ENCODE peak calls at places on chromosomes 4 and X, in eight cellular contexts. One of them, this sample, is unnamed.

GRCh38 chr4:117654064-117654463 is 380.2 kb upstream of the NDST3 start:
- DNase-seq in H1: no peak
- DNase-seq in heart right ventricle: no peak
- DNase-seq in dorsolateral prefrontal cortex: no peak
- DNase-seq in tibial nerve: no peak
- DNase-seq in osteoblast: no peak
- DNase-seq in heart left ventricle: no peak
- DNase-seq in suprapubic skin: no peak
- DNase-seq in this sample: no peak

GRCh38 chr4:98185279-98185678 is 42.0 kb upstream of the STPG2 start:
- DNase-seq in H1: no peak
- DNase-seq in heart right ventricle: no peak
- DNase-seq in dorsolateral prefrontal cortex: no peak
- DNase-seq in tibial nerve: no peak
- DNase-seq in osteoblast: no peak
- DNase-seq in heart left ventricle: no peak
- DNase-seq in suprapubic skin: no peak
- DNase-seq in this sample: no peak

GRCh38 chrX:132413459-132413858 is 75.4 kb downstream of the MBNL3 start:
- DNase-seq in H1: no peak
- DNase-seq in heart right ventricle: no peak
- DNase-seq in dorsolateral prefrontal cortex: no peak
- DNase-seq in tibial nerve: no peak
- DNase-seq in osteoblast: no peak
- DNase-seq in heart left ventricle: no peak
- DNase-seq in suprapubic skin: no peak
- DNase-seq in this sample: no peak

GRCh38 chr4:70041652-70042286 is 8.5 kb upstream of the HTN1 start:
- DNase-seq in H1: no peak
- DNase-seq in heart right ventricle: no peak
- DNase-seq in dorsolateral prefrontal cortex: no peak
- DNase-seq in tibial nerve: no peak
- DNase-seq in osteoblast: no peak
- DNase-seq in heart left ventricle: no peak
- DNase-seq in suprapubic skin: no peak
- DNase-seq in this sample: no peak

GRCh38 chrX:21781525-21781924 is 23.6 kb upstream of the SMPX start:
- DNase-seq in H1: no peak
- DNase-seq in heart right ventricle: no peak
- DNase-seq in dorsolateral prefrontal cortex: no peak
- DNase-seq in tibial nerve: no peak
- DNase-seq in osteoblast: peak
- DNase-seq in heart left ventricle: no peak
- DNase-seq in suprapubic skin: no peak
- DNase-seq in this sample: no peak

GRCh38 chr4:52001616-52002015 is 18.5 kb downstream of the LRRC66 start:
- DNase-seq in H1: no peak
- DNase-seq in heart right ventricle: no peak
- DNase-seq in dorsolateral prefrontal cortex: no peak
- DNase-seq in tibial nerve: no peak
- DNase-seq in osteoblast: no peak
- DNase-seq in heart left ventricle: no peak
- DNase-seq in suprapubic skin: no peak
- DNase-seq in this sample: no peak

GRCh38 chrX:6851140-6851539 is 296.4 kb upstream of the STS start:
- DNase-seq in H1: no peak
- DNase-seq in heart right ventricle: no peak
- DNase-seq in dorsolateral prefrontal cortex: no peak
- DNase-seq in tibial nerve: no peak
- DNase-seq in osteoblast: no peak
- DNase-seq in heart left ventricle: no peak
- DNase-seq in suprapubic skin: no peak
- DNase-seq in this sample: no peak

GRCh38 chrX:102650903-102651241 is 411 bp upstream of the GPRASP1 start:
- DNase-seq in H1: no peak
- DNase-seq in heart right ventricle: no peak
- DNase-seq in dorsolateral prefrontal cortex: no peak
- DNase-seq in tibial nerve: no peak
- DNase-seq in osteoblast: peak
- DNase-seq in heart left ventricle: no peak
- DNase-seq in suprapubic skin: no peak
- DNase-seq in this sample: no peak

GRCh38 chr4:21887481-21887880 is 61.1 kb downstream of the KCNIP4 start:
- DNase-seq in H1: no peak
- DNase-seq in heart right ventricle: no peak
- DNase-seq in dorsolateral prefrontal cortex: no peak
- DNase-seq in tibial nerve: no peak
- DNase-seq in osteoblast: no peak
- DNase-seq in heart left ventricle: no peak
- DNase-seq in suprapubic skin: no peak
- DNase-seq in this sample: no peak

GRCh38 chr4:100082852-100083251 is 107.4 kb downstream of the DDIT4L start:
- DNase-seq in H1: no peak
- DNase-seq in heart right ventricle: no peak
- DNase-seq in dorsolateral prefrontal cortex: no peak
- DNase-seq in tibial nerve: no peak
- DNase-seq in osteoblast: no peak
- DNase-seq in heart left ventricle: no peak
- DNase-seq in suprapubic skin: no peak
- DNase-seq in this sample: no peak

GRCh38 chr4:47519239-47519883 is 34.3 kb downstream of the ATP10D start:
- DNase-seq in H1: no peak
- DNase-seq in heart right ventricle: no peak
- DNase-seq in dorsolateral prefrontal cortex: no peak
- DNase-seq in tibial nerve: no peak
- DNase-seq in osteoblast: no peak
- DNase-seq in heart left ventricle: no peak
- DNase-seq in suprapubic skin: no peak
- DNase-seq in this sample: no peak

DNA sequence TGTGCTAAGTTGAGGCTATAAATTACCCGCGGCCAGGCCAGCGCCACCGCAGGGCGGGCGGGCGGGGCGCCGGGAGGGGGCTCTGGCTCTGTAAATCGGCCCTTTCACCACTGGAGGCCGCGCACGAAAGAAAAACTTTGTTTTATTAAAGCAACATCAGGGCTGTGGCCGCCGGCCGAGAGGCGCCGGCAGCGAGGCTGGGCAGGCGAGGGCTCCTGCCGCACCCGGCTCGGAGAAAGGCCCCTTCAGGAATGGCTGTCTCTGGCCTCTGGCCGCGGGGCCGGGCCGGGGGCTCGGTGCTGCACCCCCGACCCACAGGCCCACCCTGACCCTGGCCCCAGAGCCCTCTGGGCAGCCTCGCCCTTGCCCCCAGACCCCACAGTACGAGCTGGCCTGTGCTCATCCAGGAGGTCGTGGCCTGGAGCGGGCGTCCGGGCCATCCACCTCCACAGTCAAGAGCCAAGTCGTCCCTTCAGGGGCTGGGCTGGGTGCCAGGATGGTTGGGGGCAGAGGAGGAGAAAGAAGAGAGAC is 29.5 kb upstream of the FGFR3 start:
- DNase-seq in H1: no peak
- DNase-seq in heart right ventricle: no peak
- DNase-seq in dorsolateral prefrontal cortex: no peak
- DNase-seq in tibial nerve: no peak
- DNase-seq in osteoblast: peak
- DNase-seq in heart left ventricle: no peak
- DNase-seq in suprapubic skin: no peak
- DNase-seq in this sample: no peak
- TF ChIP-seq CTCF in H1: no peak
- TF ChIP-seq CTCF in heart right ventricle: peak
- TF ChIP-seq CTCF in dorsolateral prefrontal cortex: no peak
- TF ChIP-seq CTCF in tibial nerve: no peak
- TF ChIP-seq CTCF in osteoblast: no peak
- TF ChIP-seq CTCF in heart left ventricle: peak
- TF ChIP-seq CTCF in suprapubic skin: no peak
- TF ChIP-seq CTCF in this sample: peak

GRCh38 chr4:118972167-118972566 is 83.5 kb downstream of the SYNPO2 start:
- DNase-seq in H1: no peak
- DNase-seq in heart right ventricle: no peak
- DNase-seq in dorsolateral prefrontal cortex: no peak
- DNase-seq in tibial nerve: no peak
- DNase-seq in osteoblast: no peak
- DNase-seq in heart left ventricle: no peak
- DNase-seq in suprapubic skin: no peak
- DNase-seq in this sample: no peak

GRCh38 chr4:118968813-118969212 is 80.2 kb downstream of the SYNPO2 start:
- DNase-seq in H1: no peak
- DNase-seq in heart right ventricle: no peak
- DNase-seq in dorsolateral prefrontal cortex: no peak
- DNase-seq in tibial nerve: no peak
- DNase-seq in osteoblast: no peak
- DNase-seq in heart left ventricle: no peak
- DNase-seq in suprapubic skin: no peak
- DNase-seq in this sample: no peak

GRCh38 chr4:118967393-118967792 is 78.7 kb downstream of the SYNPO2 start:
- DNase-seq in H1: no peak
- DNase-seq in heart right ventricle: no peak
- DNase-seq in dorsolateral prefrontal cortex: no peak
- DNase-seq in tibial nerve: no peak
- DNase-seq in osteoblast: no peak
- DNase-seq in heart left ventricle: no peak
- DNase-seq in suprapubic skin: no peak
- DNase-seq in this sample: no peak

GRCh38 chr4:118968006-118968405 is 79.4 kb downstream of the SYNPO2 start:
- DNase-seq in H1: peak
- DNase-seq in heart right ventricle: no peak
- DNase-seq in dorsolateral prefrontal cortex: no peak
- DNase-seq in tibial nerve: peak
- DNase-seq in osteoblast: peak
- DNase-seq in heart left ventricle: peak
- DNase-seq in suprapubic skin: no peak
- DNase-seq in this sample: no peak

GRCh38 chr4:118969359-118969758 is 80.7 kb downstream of the SYNPO2 start:
- DNase-seq in H1: no peak
- DNase-seq in heart right ventricle: peak
- DNase-seq in dorsolateral prefrontal cortex: no peak
- DNase-seq in tibial nerve: peak
- DNase-seq in osteoblast: no peak
- DNase-seq in heart left ventricle: peak
- DNase-seq in suprapubic skin: no peak
- DNase-seq in this sample: no peak
- H3K27ac ChIP-seq in H1: no peak
- H3K27ac ChIP-seq in heart right ventricle: peak
- H3K27ac ChIP-seq in dorsolateral prefrontal cortex: no peak
- H3K27ac ChIP-seq in tibial nerve: no peak
- H3K27ac ChIP-seq in osteoblast: no peak
- H3K27ac ChIP-seq in heart left ventricle: peak
- H3K27ac ChIP-seq in suprapubic skin: no peak
- H3K27ac ChIP-seq in this sample: no peak

DNA sequence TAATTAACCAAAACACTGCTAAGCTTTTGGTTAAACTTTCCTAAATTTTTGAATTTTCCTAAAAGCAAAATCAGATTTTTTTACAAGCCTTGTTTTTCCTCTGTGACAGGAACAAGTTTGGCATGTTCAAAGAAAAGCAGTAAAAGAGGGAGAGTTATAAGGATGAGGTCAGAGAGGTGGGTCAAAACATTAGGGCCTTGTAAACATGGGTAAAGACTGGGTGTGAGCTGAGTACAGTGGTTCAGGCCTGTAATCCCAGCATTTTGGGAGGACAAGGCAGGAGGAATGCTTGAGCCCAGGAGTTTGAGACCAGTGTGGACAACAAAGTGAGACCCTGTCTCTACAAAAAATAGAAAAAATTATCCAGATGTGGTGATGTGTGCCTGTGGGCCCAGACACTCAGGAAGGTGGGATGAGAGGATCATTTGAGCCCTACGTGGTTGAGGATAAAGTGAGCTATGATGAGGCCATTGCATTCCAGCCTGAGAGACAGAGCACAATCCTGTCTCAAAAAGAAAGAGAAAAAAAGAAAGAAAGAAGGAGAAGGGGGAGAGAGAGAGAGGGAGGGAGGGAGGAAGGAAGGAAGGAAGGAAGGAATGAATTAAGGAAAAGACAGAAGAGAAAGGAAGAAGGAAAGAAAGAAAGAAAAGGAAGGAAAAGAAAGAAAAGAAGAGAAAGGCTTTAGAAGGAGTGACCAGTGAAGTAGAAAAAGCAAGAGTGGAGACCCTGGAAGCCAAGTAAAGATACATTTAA is 17.0 kb upstream of the FRYL start:
- DNase-seq in H1: no peak
- DNase-seq in heart right ventricle: no peak
- DNase-seq in dorsolateral prefrontal cortex: no peak
- DNase-seq in tibial nerve: no peak
- DNase-seq in osteoblast: no peak
- DNase-seq in heart left ventricle: no peak
- DNase-seq in suprapubic skin: no peak
- DNase-seq in this sample: no peak
- TF ChIP-seq CTCF in H1: no peak
- TF ChIP-seq CTCF in heart right ventricle: no peak
- TF ChIP-seq CTCF in dorsolateral prefrontal cortex: no peak
- TF ChIP-seq CTCF in tibial nerve: no peak
- TF ChIP-seq CTCF in osteoblast: no peak
- TF ChIP-seq CTCF in heart left ventricle: no peak
- TF ChIP-seq CTCF in suprapubic skin: no peak
- TF ChIP-seq CTCF in this sample: no peak

DNA sequence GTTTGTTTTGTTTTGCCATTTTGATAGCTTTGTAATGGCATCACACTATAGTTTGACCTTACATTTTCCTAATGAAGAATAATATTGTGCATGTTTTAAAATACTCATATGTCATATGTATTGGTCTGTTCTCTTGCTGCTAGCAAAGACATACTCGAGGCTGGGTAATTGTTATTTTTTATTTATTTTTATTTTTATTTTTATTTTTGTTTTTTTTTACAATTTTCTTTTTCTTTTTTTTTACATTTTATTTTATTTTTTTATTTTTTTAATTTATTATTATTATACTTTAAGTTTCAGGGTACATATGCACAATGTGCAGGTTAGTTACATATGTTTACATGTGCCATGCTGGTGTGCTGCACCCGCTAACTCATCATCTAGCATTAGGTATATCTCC is 104.6 kb upstream of the GRID2 start:
- DNase-seq in H1: no peak
- DNase-seq in heart right ventricle: no peak
- DNase-seq in dorsolateral prefrontal cortex: no peak
- DNase-seq in tibial nerve: no peak
- DNase-seq in osteoblast: no peak
- DNase-seq in heart left ventricle: no peak
- DNase-seq in suprapubic skin: no peak
- DNase-seq in this sample: no peak
- H3K27ac ChIP-seq in H1: no peak
- H3K27ac ChIP-seq in heart right ventricle: no peak
- H3K27ac ChIP-seq in dorsolateral prefrontal cortex: no peak
- H3K27ac ChIP-seq in tibial nerve: no peak
- H3K27ac ChIP-seq in osteoblast: peak
- H3K27ac ChIP-seq in heart left ventricle: no peak
- H3K27ac ChIP-seq in suprapubic skin: no peak
- H3K27ac ChIP-seq in this sample: no peak

This sample was measured in pancreas.